ENCODE peak calls at places on chromosomes 5 and 9, in ten cellular contexts. A is globus pallidus; J is DMS153; E is SW480; G is GM13977; V is left lobe of liver; S is LoVo; I is NCI-H1105 treated with DMSO at 0.1 percent for 48 hours; Z is activated T-cell treated with anti-CD3 and anti-CD28 coated beads, Interleukin-2, amount 50 U/mL, for 72 hours; O is fibroblast of the aortic adventitia. R is an unnamed sample.

GRCh38 chr5:45264447-45264846 is 431.7 kb downstream of the HCN1 start:
- DNase-seq in V (no peak), A (no peak), O (no peak), Z (no peak), S (no peak), I (no peak), J (no peak), E (no peak), G (no peak), R (no peak)

GRCh38 chr5:150438873-150439546 is 10.5 kb downstream of the RPS14 start:
- DNase-seq in S (peak; percentile 18), V (no peak), G (no peak), O (no peak), I (no peak), E (peak; percentile 52), J (no peak), A (no peak), Z (no peak), R (peak; percentile 42)

GRCh38 chr5:79924936-79925893 is 65.8 kb downstream of the MTX3 start:
- DNase-seq in A (no peak), S (no peak), O (peak; percentile 10), J (no peak), Z (peak; percentile 25), V (no peak), I (no peak), G (no peak), E (no peak), R (peak; percentile 5)

GRCh38 chr5:151213803-151214613 is 9.9 kb downstream of the CCDC69 start:
- DNase-seq in A (peak; percentile 60), I (no peak), Z (peak; percentile 88), E (peak; percentile 81), G (peak; percentile 87), S (no peak), V (peak; percentile 65), J (no peak), O (peak; percentile 71), R (peak; percentile 92)

GRCh38 chr5:131766689-131767088 is 30.1 kb downstream of the FNIP1 start:
- DNase-seq in O (no peak), V (no peak), J (no peak), G (no peak), A (no peak), E (no peak), S (no peak), I (no peak), Z (no peak), R (peak; percentile 22)

GRCh38 chr9:2489838-2490314 is 131.7 kb upstream of the VLDLR start:
- DNase-seq in S (no peak), A (no peak), G (no peak), J (no peak), V (no peak), E (no peak), I (no peak), Z (no peak), O (peak; percentile 98), R (peak; percentile 95)

GRCh38 chr9:74803366-74804017 is 84.2 kb downstream of the TRPM6 start:
- DNase-seq in O (no peak), I (no peak), E (no peak), G (no peak), Z (no peak), S (peak; percentile 57), J (no peak), A (no peak), V (no peak), R (no peak)

GRCh38 chr5:36878421-36879088 is 2.0 kb downstream of the NIPBL start:
- DNase-seq in S (peak; percentile 20), E (peak; percentile 38), Z (no peak), G (no peak), I (peak; percentile 17), V (no peak), O (peak; percentile 51), A (no peak), J (peak; percentile 7), R (peak; percentile 46)

GRCh38 chr5:124404796-124405195 is 341.6 kb downstream of the ZNF608 start:
- DNase-seq in I (no peak), A (no peak), E (no peak), Z (no peak), J (no peak), V (no peak), G (no peak), S (no peak), O (no peak), R (no peak)

GRCh38 chr5:172798422-172799215 is 27.6 kb upstream of the DUSP1 start:
- DNase-seq in E (no peak), S (peak; percentile 34), Z (no peak), V (no peak), A (no peak), G (no peak), J (no peak), O (peak; percentile 91), I (no peak), R (peak; percentile 87)

GRCh38 chr5:321233-321725 is at the start of gene AHRR:
- DNase-seq in A (peak; percentile 22), I (no peak), E (peak; percentile 79), Z (peak; percentile 84), O (peak; percentile 55), G (peak; percentile 92), V (no peak), J (peak; percentile 33), S (peak; percentile 88), R (peak; percentile 26)

GRCh38 chr9:127130661-127131538 is 8.5 kb upstream of the ANGPTL2 start:
- DNase-seq in O (peak; percentile 79), I (no peak), A (peak; percentile 77), Z (no peak), J (peak; percentile 30), S (no peak), V (no peak), G (no peak), E (no peak), R (peak; percentile 97)

GRCh38 chr5:148846930-148847329 is 20.5 kb downstream of the ADRB2 start:
- DNase-seq in S (no peak), J (no peak), Z (no peak), G (no peak), V (no peak), O (no peak), E (no peak), I (no peak), A (no peak), R (peak; percentile 2)

GRCh38 chr9:90300901-90301688 is 341.5 kb downstream of the DIRAS2 start:
- DNase-seq in E (peak; percentile 85), V (no peak), O (peak; percentile 92), G (no peak), S (peak; percentile 83), A (no peak), J (peak; percentile 62), Z (no peak), I (no peak), R (peak; percentile 88)

GRCh38 chr5:10311595-10312425 is 4.1 kb upstream of the CMBL start:
- DNase-seq in G (no peak), E (no peak), V (no peak), A (no peak), I (no peak), Z (no peak), J (no peak), O (no peak), S (no peak), R (peak; percentile 24)

GRCh38 chr9:128124873-128125574 is 2.5 kb downstream of the PTGES2 start:
- DNase-seq in J (no peak), I (no peak), S (peak; percentile 35), E (no peak), O (peak; percentile 57), V (no peak), A (peak; percentile 38), G (no peak), Z (peak; percentile 55), R (peak; percentile 52)

GRCh38 chr9:111271481-111272080 is 58.4 kb downstream of the OR2K2 start:
- DNase-seq in S (no peak), I (no peak), J (no peak), V (no peak), G (no peak), A (no peak), Z (no peak), E (no peak), O (peak; percentile 16), R (no peak)

GRCh38 chr5:98651715-98652114 is 121.7 kb upstream of the RGMB start:
- DNase-seq in J (no peak), Z (no peak), E (no peak), A (no peak), V (no peak), S (no peak), I (no peak), G (no peak), O (no peak), R (no peak)

GRCh38 chr9:135905380-135906282 is 1.7 kb downstream of the CAMSAP1 start:
- DNase-seq in Z (peak; percentile 70), G (no peak), V (peak; percentile 38), A (no peak), S (peak; percentile 23), E (peak; percentile 63), J (no peak), O (peak; percentile 38), I (no peak), R (no peak)

GRCh38 chr5:6873359-6873758 is 160.1 kb downstream of the TENT4A start:
- DNase-seq in V (no peak), A (no peak), J (no peak), S (no peak), I (no peak), G (no peak), E (no peak), Z (no peak), O (no peak), R (no peak)

R was measured in amniotic epithelial cell.